ENCODE peak calls at places on chromosome 15, in six cellular contexts. D is ELR; K is fibroblast of mammary gland; W is CD8-positive, alpha-beta T cell; O is CD4-positive, alpha-beta memory T cell; G is anterior cingulate cortex. I is an unnamed sample.
A peak's percentile ranks its signal among the peaks of the same experiment; 100 is the strongest.

GRCh38 chr15:50166216-50166615 is 15.8 kb upstream of the SLC27A2 start:
- DNase-seq in D (peak; percentile 90), K (peak; percentile 56), W (no peak), O (no peak), G (no peak), I (peak; percentile 38)

GRCh38 chr15:59298255-59298856 is 74.3 kb downstream of the MYO1E start:
- DNase-seq in D (peak; percentile 76), K (peak; percentile 32), W (no peak), O (no peak), G (no peak), I (no peak)

GRCh38 chr15:74799255-74799842 is 13.3 kb upstream of the LMAN1L start:
- DNase-seq in D (no peak), K (no peak), W (no peak), O (no peak), G (no peak), I (no peak)

GRCh38 chr15:85026304-85027032 is 44.8 kb downstream of the PDE8A start:
- DNase-seq in D (no peak), K (no peak), W (no peak), O (no peak), G (no peak), I (no peak)

GRCh38 chr15:77830041-77830440 is 197.3 kb upstream of the LINGO1 start:
- DNase-seq in D (peak; percentile 55), K (peak; percentile 96), W (no peak), O (no peak), G (no peak), I (no peak)

GRCh38 chr15:91316123-91316522 is 216.1 kb downstream of the SV2B start:
- DNase-seq in D (no peak), K (no peak), W (no peak), O (no peak), G (no peak), I (no peak)

GRCh38 chr15:72184165-72184811 is 13.3 kb downstream of the GRAMD2A start:
- DNase-seq in D (peak; percentile 56), K (no peak), W (no peak), O (no peak), G (no peak), I (peak; percentile 85)

GRCh38 chr15:22863356-22863755 is 24.9 kb downstream of the NIPA2 start:
- DNase-seq in D (no peak), K (no peak), W (no peak), O (no peak), G (no peak), I (no peak)

GRCh38 chr15:31977812-31978662 is 52.3 kb upstream of the CHRNA7 start:
- DNase-seq in D (peak; percentile 41), K (peak; percentile 26), W (peak; percentile 31), O (peak; percentile 46), G (peak; percentile 21), I (peak; percentile 62)

GRCh38 chr15:53448215-53449001 is 311.1 kb downstream of the WDR72 start:
- DNase-seq in D (no peak), K (no peak), W (no peak), O (no peak), G (no peak), I (no peak)

GRCh38 chr15:75145027-75145841 is 56.4 kb upstream of the C15orf39 start:
- DNase-seq in D (peak; percentile 62), K (no peak), W (no peak), O (no peak), G (no peak), I (peak; percentile 81)

GRCh38 chr15:89068325-89068784 is 19.9 kb upstream of the ABHD2 start:
- DNase-seq in D (peak; percentile 94), K (peak; percentile 99), W (no peak), O (no peak), G (peak; percentile 15), I (no peak)

GRCh38 chr15:61133361-61133760 is 95.7 kb downstream of the RORA start:
- DNase-seq in D (no peak), K (peak; percentile 34), W (no peak), O (no peak), G (no peak), I (no peak)

GRCh38 chr15:41564286-41564959 is 5.4 kb downstream of the TYRO3 start:
- DNase-seq in D (no peak), K (no peak), W (no peak), O (no peak), G (peak; percentile 32), I (no peak)

GRCh38 chr15:92887869-92888268 is 12.3 kb upstream of the CHD2 start:
- DNase-seq in D (no peak), K (no peak), W (no peak), O (no peak), G (no peak), I (no peak)

GRCh38 chr15:74422723-74423442 is 10.9 kb downstream of the SEMA7A start:
- DNase-seq in D (peak; percentile 92), K (peak; percentile 77), W (no peak), O (no peak), G (no peak), I (no peak)

I was measured in A549.